ENCODE peak calls at places on chromosome 19, in four cellular contexts. L is fibroblast of lung, Z is HepG2, S is GM12878. P is an unnamed sample.

GRCh38 chr19:7742991-7743390 is 4.3 kb downstream of the CD209 start:
- DNase-seq in S (no peak), Z (no peak), L (no peak), P (no peak)

GRCh38 chr19:35959040-35959967 is 23.1 kb downstream of the LRFN3 start:
- DNase-seq in L (no peak), S (no peak), Z (no peak), P (no peak)

GRCh38 chr19:8731428-8732169 is 10.2 kb downstream of the OR2Z1 start:
- DNase-seq in S (no peak), Z (no peak), L (no peak), P (peak; percentile 17)

GRCh38 chr19:39474139-39474620 is 6.5 kb upstream of the TIMM50 start:
- DNase-seq in S (no peak), L (peak; percentile 24), Z (peak; percentile 30), P (peak; percentile 26)

GRCh38 chr19:13100031-13100588 is 2.5 kb downstream of the LYL1 start:
- DNase-seq in S (peak; percentile 78), Z (no peak), L (peak; percentile 32), P (no peak)

GRCh38 chr19:12834976-12835757 is 788 bp upstream of the RTBDN start:
- DNase-seq in Z (no peak), L (no peak), S (no peak), P (peak; percentile 64)

GRCh38 chr19:1255186-1256161 is 7.1 kb downstream of the MIDN start:
- DNase-seq in S (no peak), L (no peak), Z (no peak), P (no peak)

GRCh38 chr19:8429826-8430225 is 14.9 kb upstream of the HNRNPM start:
- DNase-seq in L (no peak), Z (no peak), S (no peak), P (no peak)

DNA sequence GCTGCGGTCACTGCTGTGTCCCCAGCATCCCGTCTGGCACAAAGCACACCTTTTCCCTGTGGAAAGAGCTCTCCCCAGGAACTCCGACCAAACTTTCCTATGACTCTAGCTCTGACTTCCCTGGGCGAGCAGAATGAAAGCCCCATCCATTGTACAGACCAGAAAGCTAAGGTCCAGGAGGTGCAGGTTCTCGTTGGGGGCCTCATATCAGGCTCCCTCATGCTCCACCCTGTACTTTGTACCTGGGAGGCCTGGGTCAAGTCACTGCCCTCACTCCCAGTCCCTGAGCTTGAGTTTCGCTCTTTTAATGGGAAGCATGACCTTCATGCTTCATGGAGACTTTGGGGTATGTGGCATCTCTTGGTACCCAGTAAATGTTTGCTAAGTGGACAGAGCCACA is 18.4 kb downstream of the CYTH2 start:
- DNase-seq in Z (peak; percentile 31), L (no peak), S (no peak), P (peak; percentile 33)
- H3K27ac ChIP-seq in Z (no peak overlapping the region), L (no peak overlapping the region), S (no peak overlapping the region), P (peak overlapping the region; percentile 96)

GRCh38 chr19:19262190-19263057 is 10.7 kb downstream of the TM6SF2 start:
- DNase-seq in Z (no peak), S (no peak), L (no peak), P (no peak)

GRCh38 chr19:19260417-19260816 is 12.7 kb downstream of the TM6SF2 start:
- DNase-seq in L (no peak), S (no peak), Z (no peak), P (no peak)

GRCh38 chr19:19259741-19260140 is 13.4 kb downstream of the TM6SF2 start:
- DNase-seq in S (no peak), L (peak; percentile 18), Z (peak; percentile 38), P (peak; percentile 41)

GRCh38 chr19:19261350-19262189 is 11.5 kb downstream of the TM6SF2 start:
- DNase-seq in Z (no peak), S (no peak), L (no peak), P (no peak)

GRCh38 chr19:19260842-19261241 is 12.3 kb downstream of the TM6SF2 start:
- DNase-seq in L (no peak), S (no peak), Z (no peak), P (no peak)
- TF ChIP-seq EZH2 in L (no peak), S (no peak), Z (no peak), P (no peak)

GRCh38 chr19:33289261-33289660 is 13.1 kb downstream of the CEBPA start:
- DNase-seq in Z (no peak), L (no peak), S (no peak), P (no peak)
- H3K9ac ChIP-seq in Z (no peak overlapping the region), L (no peak overlapping the region), S (no peak overlapping the region), P (no peak overlapping the region)

GRCh38 chr19:47860602-47861297 is 1.7 kb downstream of the TPRX2 start:
- DNase-seq in S (no peak), L (no peak), Z (no peak), P (no peak)
- H3K27ac ChIP-seq in S (no peak overlapping the region), L (no peak overlapping the region), Z (no peak overlapping the region), P (no peak overlapping the region)

GRCh38 chr19:57632987-57633831 is at the start of gene ZNF211:
- DNase-seq in S (peak; percentile 82), Z (peak; percentile 92), L (peak; percentile 93), P (peak; percentile 97)

GRCh38 chr19:57637379-57637778 is 4.4 kb downstream of the ZNF211 start:
- DNase-seq in Z (no peak), L (no peak), S (no peak), P (no peak)

DNA sequence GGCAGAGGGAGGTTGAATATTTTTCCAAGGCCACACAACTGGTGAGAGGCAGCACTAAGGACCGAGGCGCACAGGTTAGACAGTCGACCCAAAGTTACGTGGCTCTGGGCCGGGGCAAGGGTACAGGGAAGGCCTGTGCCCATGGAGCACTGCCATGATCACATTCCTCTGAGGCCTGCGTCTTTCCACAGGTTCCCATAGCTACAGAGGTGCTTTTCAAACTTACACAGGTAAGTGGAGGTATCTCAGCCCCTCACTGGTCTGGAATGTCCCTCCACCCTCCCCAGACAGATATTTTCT is 814 bp downstream of the ZNF211 start:
- DNase-seq in S (no peak), L (no peak), Z (no peak), P (no peak)
- TF ChIP-seq EZH2 in S (no peak), L (no peak), Z (no peak), P (no peak)

GRCh38 chr19:19488875-19489690 is 26.3 kb downstream of the TSSK6 start:
- DNase-seq in L (peak; percentile 92), Z (peak; percentile 60), S (peak; percentile 73), P (peak; percentile 72)

GRCh38 chr19:19488041-19488874 is 27.1 kb downstream of the TSSK6 start:
- DNase-seq in Z (no peak), S (no peak), L (peak; percentile 14), P (no peak)

GRCh38 chr19:19485998-19486290 is 29.4 kb downstream of the TSSK6 start:
- DNase-seq in L (no peak), Z (no peak), S (no peak), P (no peak)

GRCh38 chr19:19486343-19487076 is 28.8 kb downstream of the TSSK6 start:
- DNase-seq in S (no peak), L (no peak), Z (no peak), P (no peak)

GRCh38 chr19:19487077-19488040 is 28.0 kb downstream of the TSSK6 start:
- DNase-seq in L (no peak), Z (no peak), S (no peak), P (no peak)
- H3K9ac ChIP-seq in L (no peak overlapping the region), Z (no peak overlapping the region), S (no peak overlapping the region), P (no peak overlapping the region)

GRCh38 chr19:6475321-6476108 is 6.1 kb downstream of the DENND1C start:
- DNase-seq in Z (no peak), S (no peak), L (no peak), P (no peak)
- H3K27ac ChIP-seq in Z (no peak overlapping the region), S (no peak overlapping the region), L (no peak overlapping the region), P (no peak overlapping the region)

GRCh38 chr19:45677351-45678230 is 9.6 kb downstream of the GIPR start:
- DNase-seq in S (peak; percentile 81), Z (peak; percentile 94), L (peak; percentile 69), P (peak; percentile 92)
- TF ChIP-seq EZH2 in S (no peak), Z (no peak), L (no peak), P (no peak)

P was measured in PC-3.